ENCODE peak calls at places on chromosomes 16 and 17, in six cellular contexts. X is stimulated activated CD8-positive, alpha-beta memory T cell treated with anti-CD3 and anti-CD28 coated beads, Interleukin-4, amount 100 ng/mL, for 24 hours; K is progenitor cell of endocrine pancreas; U is NCI-H2081; H is HFF-Myc; E is AG08395. Z is an unnamed sample.

GRCh38 chr16:263182-263774 is 12.5 kb downstream of the RGS11 start:
- DNase-seq in X (no peak), K (no peak), U (no peak), H (no peak), E (no peak), Z (no peak)

GRCh38 chr17:73462830-73463229 is 151.0 kb upstream of the CDC42EP4 start:
- DNase-seq in X (no peak), K (no peak), U (peak), H (no peak), E (no peak), Z (no peak)

GRCh38 chr17:41516828-41517283 is 1.8 kb downstream of the KRT15 start:
- DNase-seq in X (no peak), K (no peak), U (no peak), H (no peak), E (no peak), Z (no peak)

GRCh38 chr16:2786061-2786825 is 1.1 kb downstream of the PRSS33 start:
- DNase-seq in X (no peak), K (no peak), U (no peak), H (no peak), E (no peak), Z (no peak)

GRCh38 chr17:79572136-79572915 is 38.5 kb downstream of the RBFOX3 start:
- DNase-seq in X (no peak), K (no peak), U (no peak), H (no peak), E (no peak), Z (no peak)

GRCh38 chr16:47460301-47460754 is 535 bp downstream of the ITFG1 start:
- DNase-seq in X (no peak), K (no peak), U (no peak), H (no peak), E (peak), Z (peak)

GRCh38 chr16:31710134-31710533 is 163.5 kb upstream of the ZNF267 start:
- DNase-seq in X (no peak), K (no peak), U (no peak), H (no peak), E (no peak), Z (no peak)

GRCh38 chr16:29968205-29968604 is 5.5 kb upstream of the TAOK2 start:
- DNase-seq in X (no peak), K (no peak), U (no peak), H (no peak), E (no peak), Z (no peak)

GRCh38 chr17:77001487-77001886 is 133.3 kb downstream of the MGAT5B start:
- DNase-seq in X (no peak), K (no peak), U (no peak), H (no peak), E (no peak), Z (no peak)

GRCh38 chr17:42337442-42337841 is 49.1 kb downstream of the STAT5A start:
- DNase-seq in X (peak), K (no peak), U (no peak), H (no peak), E (peak), Z (no peak)

GRCh38 chr16:27322858-27323780 is 9.3 kb downstream of the IL4R start:
- DNase-seq in X (no peak), K (no peak), U (no peak), H (no peak), E (no peak), Z (peak)

GRCh38 chr17:48546924-48547838 is 2.3 kb upstream of the HOXB2 start:
- DNase-seq in X (no peak), K (no peak), U (peak), H (no peak), E (no peak), Z (no peak)

Z was measured in SW480.